ENCODE peak calls at places on chromosomes 13 and 19, in eight cellular contexts. Y, X, E, R, Z, W, N and C are unnamed samples.

GRCh38 chr13:41681587-41681986 is 224.2 kb downstream of the RGCC start:
- DNase-seq in R (no peak), Y (peak; percentile 28), W (no peak), N (no peak), E (no peak), Z (no peak), X (no peak), C (no peak)

GRCh38 chr13:21980049-21980448 is 309.2 kb downstream of the FGF9 start:
- DNase-seq in Z (no peak), R (no peak), Y (no peak), E (no peak), W (no peak), X (no peak), N (no peak), C (no peak)

GRCh38 chr19:882871-883497 is 10.0 kb downstream of the MED16 start:
- DNase-seq in W (no peak), R (no peak), E (no peak), N (no peak), X (no peak), Y (no peak), Z (no peak), C (no peak)

GRCh38 chr19:15252398-15253018 is 20.3 kb upstream of the EPHX3 start:
- DNase-seq in Z (peak; percentile 76), W (no peak), R (peak; percentile 22), Y (no peak), X (peak; percentile 42), E (peak; percentile 36), N (peak; percentile 55), C (no peak)

GRCh38 chr19:27974082-27974513 is 1238.9 kb downstream of the UQCRFS1 start:
- DNase-seq in N (peak; percentile 70), X (peak; percentile 8), E (peak; percentile 56), R (peak; percentile 38), W (peak; percentile 63), Z (no peak), Y (no peak), C (peak; percentile 69)

GRCh38 chr13:21696865-21697448 is 26.1 kb downstream of the FGF9 start:
- DNase-seq in W (no peak), R (no peak), Y (no peak), Z (no peak), X (peak; percentile 50), E (no peak), N (no peak), C (no peak)

GRCh38 chr19:42242071-42242511 is 311 bp downstream of the GSK3A start:
- DNase-seq in Y (no peak), Z (no peak), E (no peak), W (no peak), X (no peak), R (no peak), N (no peak), C (no peak)

GRCh38 chr13:76882431-76882830 is 3.8 kb downstream of the KCTD12 start:
- DNase-seq in Y (no peak), N (no peak), W (no peak), E (peak; percentile 33), R (no peak), X (no peak), Z (no peak), C (peak; percentile 56)

GRCh38 chr19:21848706-21849105 is 12.7 kb upstream of the ZNF43 start:
- DNase-seq in W (no peak), N (no peak), X (peak; percentile 85), Y (no peak), E (peak; percentile 74), Z (no peak), R (no peak), C (no peak)

GRCh38 chr13:27112006-27112405 is 59.6 kb downstream of the USP12 start:
- DNase-seq in R (no peak), Z (no peak), Y (no peak), E (no peak), N (no peak), X (no peak), W (no peak), C (no peak)

GRCh38 chr19:34733266-34733825 is 697 bp upstream of the ZNF181 start:
- DNase-seq in Z (peak; percentile 79), N (peak; percentile 62), R (peak; percentile 69), E (no peak), W (peak; percentile 78), Y (peak; percentile 65), X (no peak), C (no peak)

GRCh38 chr13:95745752-95746151 is 68.8 kb downstream of the DNAJC3 start:
- DNase-seq in E (no peak), X (peak; percentile 11), Y (no peak), Z (no peak), R (no peak), N (no peak), W (peak; percentile 15), C (peak; percentile 23)

GRCh38 chr19:3762130-3762473 is 380 bp upstream of the MRPL54 start:
- DNase-seq in X (no peak), Z (no peak), W (no peak), N (no peak), E (no peak), Y (no peak), R (no peak), C (no peak)

GRCh38 chr19:3765121-3765520 is 2.6 kb downstream of the MRPL54 start:
- DNase-seq in W (no peak), Y (no peak), N (no peak), E (no peak), R (no peak), Z (no peak), X (no peak), C (no peak)

GRCh38 chr19:3760871-3761361 is 576 bp downstream of the APBA3 start:
- DNase-seq in N (no peak), Z (no peak), W (no peak), X (peak; percentile 16), R (peak; percentile 12), E (peak; percentile 6), Y (no peak), C (no peak)

GRCh38 chr19:3761382-3762129 is at the start of gene APBA3:
- DNase-seq in Z (peak; percentile 97), W (peak; percentile 94), Y (peak; percentile 84), R (peak; percentile 94), E (peak; percentile 72), X (peak; percentile 89), N (peak; percentile 96), C (peak; percentile 86)

DNA sequence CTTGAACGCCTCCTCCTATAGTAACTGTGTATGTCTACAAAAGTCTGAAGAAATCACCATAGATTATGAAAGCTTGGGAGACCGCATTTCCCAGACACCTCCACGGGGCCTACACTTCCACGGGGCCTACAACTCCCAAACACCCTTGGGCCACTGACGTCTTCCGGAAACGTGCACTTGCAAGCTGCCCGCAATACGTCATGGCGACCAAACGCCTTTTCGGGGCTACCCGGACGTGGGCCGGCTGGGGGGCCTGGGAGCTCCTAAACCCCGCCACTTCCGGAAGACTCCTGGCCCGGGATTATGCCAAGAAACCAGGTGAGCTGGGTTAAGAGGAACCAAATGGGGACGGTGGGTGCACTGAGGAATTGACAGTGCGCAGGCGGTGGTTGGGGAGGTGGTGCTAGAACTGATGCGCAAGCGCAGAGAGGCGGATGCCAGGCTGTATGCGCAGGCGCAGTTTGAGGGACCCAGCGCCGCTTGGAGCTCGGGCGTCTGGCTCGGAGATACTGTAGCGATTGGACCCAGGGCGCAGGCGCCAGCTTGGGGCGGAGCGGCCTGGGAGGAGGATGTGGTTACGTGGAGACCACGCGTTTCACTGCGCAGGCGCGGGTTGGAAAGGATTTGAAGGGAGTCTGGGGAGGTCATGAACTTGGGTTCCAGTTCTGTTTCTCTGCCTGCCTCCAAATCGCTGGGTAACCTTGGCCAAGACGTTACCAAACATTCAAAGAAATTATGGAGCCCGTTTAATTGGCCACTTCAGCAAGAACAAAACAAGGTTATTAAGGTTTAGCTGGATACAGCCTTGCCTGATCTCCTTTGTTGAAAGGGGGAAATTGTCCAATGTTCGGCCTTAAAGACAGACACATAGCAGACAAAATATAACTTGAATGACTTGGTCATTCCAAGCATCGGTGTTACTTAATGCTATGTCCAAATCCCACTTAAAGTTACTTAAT is at the start of gene MRPL54:
- DNase-seq in W (peak; percentile 99), N (peak; percentile 99), Z (peak; percentile 100), R (peak; percentile 99), Y (peak; percentile 99), X (peak; percentile 99), E (peak; percentile 99), C (peak; percentile 99)
- H3K4me3 ChIP-seq in W (peak within 1 kb of the TSS; percentile 87), N (peak within 1 kb of the TSS; percentile 90), Z (peak within 1 kb of the TSS; percentile 93), R (peak within 1 kb of the TSS; percentile 69), Y (peak within 1 kb of the TSS; percentile 71), X (peak within 1 kb of the TSS; percentile 96), E (peak within 1 kb of the TSS; percentile 93), C (peak within 1 kb of the TSS; percentile 98)

DNA sequence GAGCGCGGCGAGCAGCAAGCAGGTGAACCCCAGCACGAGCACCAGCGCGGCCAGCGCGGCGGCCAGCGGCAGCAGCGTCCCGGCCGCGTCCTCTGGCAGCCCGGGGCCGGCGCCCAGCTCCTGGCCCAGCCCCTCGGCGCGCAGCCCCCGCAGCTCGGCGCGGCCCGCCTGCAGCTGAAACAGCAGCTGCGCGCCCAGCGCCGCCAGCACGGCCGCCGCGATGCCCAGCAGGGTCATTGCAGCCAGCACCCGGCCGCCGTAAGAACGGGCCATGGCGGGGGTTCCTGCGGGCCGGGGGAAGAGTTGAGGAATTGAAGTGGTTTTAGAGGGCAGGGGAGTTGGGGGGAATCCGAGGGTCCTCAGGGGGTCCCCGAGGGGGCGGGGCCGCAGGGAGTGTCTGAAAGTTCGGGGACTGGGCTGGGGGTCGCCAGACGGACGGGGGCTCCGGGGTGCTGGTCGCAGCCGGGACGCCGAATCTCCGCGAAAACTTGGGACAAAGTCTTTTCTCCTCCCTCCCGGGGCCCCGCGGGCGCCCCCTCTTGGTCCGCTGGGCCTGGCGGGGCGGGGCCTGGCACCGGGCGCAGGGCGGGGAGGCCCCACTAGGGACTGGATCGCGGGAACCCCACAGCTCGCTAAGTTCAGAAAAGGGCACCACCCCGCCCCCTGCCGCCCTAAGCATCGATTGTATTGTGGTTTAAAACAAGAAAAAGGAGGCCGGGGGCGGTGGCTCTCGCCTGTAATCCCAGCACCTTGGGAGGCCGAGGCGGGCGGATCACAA is at the start of gene TMEM221:
- DNase-seq in R (no peak), Z (no peak), Y (peak; percentile 55), N (peak; percentile 83), X (peak; percentile 27), W (peak; percentile 71), E (peak; percentile 16), C (no peak)
- H3K4me3 ChIP-seq in R (peak within 1 kb of the TSS; percentile 36), Z (no peak within 1 kb of the TSS), Y (peak within 1 kb of the TSS; percentile 40), N (peak within 1 kb of the TSS; percentile 60), X (peak within 1 kb of the TSS; percentile 35), W (peak within 1 kb of the TSS; percentile 52), E (peak within 1 kb of the TSS; percentile 16), C (no peak within 1 kb of the TSS)

GRCh38 chr19:8573316-8573715 is 3.9 kb downstream of the MYO1F start:
- DNase-seq in Y (no peak), N (no peak), W (no peak), X (no peak), E (no peak), R (no peak), Z (no peak), C (no peak)
- H3K4me3 ChIP-seq in Y (no peak overlapping the region), N (no peak overlapping the region), W (no peak overlapping the region), X (no peak overlapping the region), E (no peak overlapping the region), R (no peak overlapping the region), Z (no peak overlapping the region), C (no peak overlapping the region)

DNA sequence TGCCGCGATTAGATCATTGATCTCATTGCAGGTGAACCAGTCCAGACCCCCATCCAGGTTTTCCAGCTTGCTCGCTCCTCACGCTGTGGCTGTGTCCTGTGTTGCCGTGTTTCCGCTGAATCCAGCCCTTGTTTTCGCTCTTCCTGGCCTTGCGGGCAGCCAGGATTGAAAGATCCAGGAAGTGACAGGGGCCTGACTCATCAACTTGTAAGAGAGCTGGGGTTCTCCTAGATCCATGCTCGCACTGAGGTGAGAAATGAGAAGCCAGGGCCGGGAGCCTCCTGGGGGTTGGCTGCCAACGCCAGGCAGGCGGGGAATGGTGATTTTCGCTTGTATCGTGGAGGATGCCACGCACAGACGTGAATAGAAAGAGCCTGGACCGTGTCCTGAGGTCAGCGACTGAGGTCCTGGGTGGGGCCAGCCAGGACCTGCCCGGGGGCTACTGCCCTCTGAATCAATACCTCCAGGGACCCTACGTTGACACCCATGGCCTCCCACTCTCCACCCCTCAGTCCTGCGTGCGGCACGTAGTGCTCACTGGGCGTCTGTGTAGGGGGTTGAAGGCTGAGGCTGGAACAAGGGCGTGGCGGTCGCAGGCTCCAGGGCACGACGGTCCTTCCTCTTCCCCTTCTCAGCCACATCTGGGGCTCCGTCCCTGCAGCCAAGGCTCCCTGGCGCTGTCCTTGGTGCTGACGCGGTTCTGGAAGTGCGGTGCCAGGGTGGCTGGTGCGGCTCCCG is 7.3 kb upstream of the PTPRH start:
- DNase-seq in X (peak; percentile 100), Y (peak; percentile 92), Z (peak; percentile 87), W (peak; percentile 92), R (peak; percentile 73), N (peak; percentile 95), E (peak; percentile 100), C (peak; percentile 86)
- H3K4me3 ChIP-seq in X (peak overlapping the region; percentile 29), Y (peak overlapping the region; percentile 31), Z (no peak overlapping the region), W (peak overlapping the region; percentile 35), R (no peak overlapping the region), N (peak overlapping the region; percentile 48), E (peak overlapping the region; percentile 71), C (peak overlapping the region; percentile 59)